ENCODE peak calls at places on chromosomes 6 and 20, in eight cellular contexts. S is left colon, V is fibroblast of mammary gland, Q is activated T-cell treated with anti-CD3 and anti-CD28 coated beads for 24 hours, G is BJ, R is EL, H is WERI-Rb-1, F is tibial artery. D is an unnamed sample.

GRCh38 chr6:148951662-148952061 is 204.8 kb downstream of the UST start:
- DNase-seq in S (no peak), V (no peak), Q (no peak), G (no peak), R (no peak), H (no peak), F (no peak), D (no peak)

GRCh38 chr6:27582928-27583725 is 110.2 kb upstream of the ZNF184 start:
- DNase-seq in S (no peak), V (peak; percentile 79), Q (peak; percentile 35), G (no peak), R (peak; percentile 77), H (peak; percentile 58), F (no peak), D (no peak)

GRCh38 chr6:113854531-113855499 is 2.3 kb upstream of the MARCKS start:
- DNase-seq in S (peak; percentile 88), V (peak; percentile 45), Q (no peak), G (no peak), R (peak; percentile 92), H (peak; percentile 95), F (peak; percentile 63), D (no peak)

GRCh38 chr6:28802417-28803336 is 121.1 kb downstream of the TRIM27 start:
- DNase-seq in S (no peak), V (peak; percentile 80), Q (no peak), G (no peak), R (peak; percentile 86), H (no peak), F (no peak), D (no peak)

GRCh38 chr20:57593134-57593886 is 26.9 kb downstream of the ZBP1 start:
- DNase-seq in S (peak; percentile 80), V (no peak), Q (no peak), G (no peak), R (no peak), H (peak; percentile 23), F (no peak), D (no peak)

GRCh38 chr20:16712541-16712947 is 17.3 kb upstream of the SNRPB2 start:
- DNase-seq in S (no peak), V (no peak), Q (no peak), G (no peak), R (no peak), H (no peak), F (no peak), D (no peak)

GRCh38 chr6:135195045-135195444 is 13.9 kb downstream of the MYB start:
- DNase-seq in S (no peak), V (no peak), Q (no peak), G (no peak), R (no peak), H (no peak), F (no peak), D (no peak)

GRCh38 chr20:38111366-38112232 is 53.5 kb downstream of the TGM2 start:
- DNase-seq in S (no peak), V (no peak), Q (no peak), G (no peak), R (no peak), H (no peak), F (no peak), D (no peak)

GRCh38 chr20:34691838-34692237 is 12.3 kb upstream of the TP53INP2 start:
- DNase-seq in S (no peak), V (no peak), Q (no peak), G (no peak), R (no peak), H (no peak), F (no peak), D (no peak)

GRCh38 chr6:43143235-43144124 is 27.6 kb upstream of the SRF start:
- DNase-seq in S (peak; percentile 83), V (peak; percentile 85), Q (peak; percentile 70), G (peak; percentile 62), R (peak; percentile 92), H (peak; percentile 97), F (peak; percentile 79), D (peak; percentile 79)

GRCh38 chr6:34390531-34391013 is 1.9 kb downstream of the NUDT3 start:
- DNase-seq in S (no peak), V (no peak), Q (no peak), G (no peak), R (no peak), H (no peak), F (no peak), D (no peak)

D was measured in skeletal muscle cell.